ENCODE peak calls at places on chromosomes 2 and 18, in five cellular contexts. C is K562, X is cardiac muscle cell, L is esophagus squamous epithelium, S is lung. M is an unnamed sample.
A peak's percentile ranks its signal among the peaks of the same experiment; 100 is the strongest.

GRCh38 chr2:239349448-239350135 is 51.2 kb downstream of the HDAC4 start:
- DNase-seq in C (no peak), X (no peak), L (no peak), S (no peak), M (no peak)

GRCh38 chr18:62596145-62597005 is 73.5 kb downstream of the ZCCHC2 start:
- DNase-seq in C (no peak), X (peak; percentile 9), L (no peak), S (no peak), M (no peak)

GRCh38 chr2:219158586-219158985 is 2.0 kb downstream of the NHEJ1 start:
- DNase-seq in C (no peak), X (no peak), L (no peak), S (no peak), M (no peak)

GRCh38 chr18:3525870-3526420 is 76.0 kb downstream of the TGIF1 start:
- DNase-seq in C (peak; percentile 67), X (peak; percentile 36), L (no peak), S (no peak), M (no peak)

GRCh38 chr2:176997074-176997791 is 215.4 kb upstream of the HNRNPA3 start:
- DNase-seq in C (no peak), X (peak; percentile 54), L (no peak), S (no peak), M (peak; percentile 26)

GRCh38 chr2:139383532-139383931 is 603.3 kb upstream of the NXPH2 start:
- DNase-seq in C (no peak), X (no peak), L (no peak), S (no peak), M (no peak)

GRCh38 chr2:16441431-16441830 is 224.2 kb downstream of the CYRIA start:
- DNase-seq in C (no peak), X (no peak), L (no peak), S (no peak), M (no peak)

GRCh38 chr2:222939208-222939846 is 78.5 kb downstream of the ACSL3 start:
- DNase-seq in C (peak; percentile 22), X (peak; percentile 80), L (no peak), S (no peak), M (peak; percentile 70)

GRCh38 chr2:120750488-120751210 is 15.0 kb downstream of the GLI2 start:
- DNase-seq in C (no peak), X (no peak), L (no peak), S (peak; percentile 18), M (peak; percentile 20)

GRCh38 chr2:231017250-231017636 is 20.1 kb upstream of the C2orf72 start:
- DNase-seq in C (no peak), X (no peak), L (no peak), S (no peak), M (no peak)

GRCh38 chr2:128491845-128492244 is 173.2 kb upstream of the HS6ST1 start:
- DNase-seq in C (no peak), X (no peak), L (no peak), S (no peak), M (peak; percentile 1)

GRCh38 chr2:142422769-142423168 is 292.0 kb upstream of the LRP1B start:
- DNase-seq in C (no peak), X (no peak), L (no peak), S (no peak), M (no peak)

GRCh38 chr18:72700961-72701710 is 157.0 kb upstream of the CBLN2 start:
- DNase-seq in C (no peak), X (peak; percentile 7), L (no peak), S (no peak), M (no peak)

GRCh38 chr2:200026312-200026711 is 70.9 kb downstream of the MAIP1 start:
- DNase-seq in C (no peak), X (no peak), L (no peak), S (no peak), M (no peak)

GRCh38 chr18:35581555-35582309 is at the start of gene GALNT1:
- DNase-seq in C (peak; percentile 72), X (peak; percentile 24), L (no peak), S (no peak), M (no peak)

GRCh38 chr2:189143930-189144329 is 35.6 kb downstream of the COL5A2 start:
- DNase-seq in C (no peak), X (peak; percentile 82), L (no peak), S (no peak), M (no peak)

GRCh38 chr2:218217366-218218309 is 649 bp downstream of the ARPC2 start:
- DNase-seq in C (peak; percentile 39), X (peak; percentile 45), L (peak; percentile 14), S (peak; percentile 67), M (peak; percentile 59)

GRCh38 chr18:43663159-43663558 is 385.9 kb upstream of the SYT4 start:
- DNase-seq in C (no peak), X (no peak), L (no peak), S (no peak), M (no peak)
- H3K27ac ChIP-seq in C (no peak overlapping the region), X (no peak overlapping the region), L (no peak overlapping the region), S (no peak overlapping the region), M (no peak overlapping the region)

DNA sequence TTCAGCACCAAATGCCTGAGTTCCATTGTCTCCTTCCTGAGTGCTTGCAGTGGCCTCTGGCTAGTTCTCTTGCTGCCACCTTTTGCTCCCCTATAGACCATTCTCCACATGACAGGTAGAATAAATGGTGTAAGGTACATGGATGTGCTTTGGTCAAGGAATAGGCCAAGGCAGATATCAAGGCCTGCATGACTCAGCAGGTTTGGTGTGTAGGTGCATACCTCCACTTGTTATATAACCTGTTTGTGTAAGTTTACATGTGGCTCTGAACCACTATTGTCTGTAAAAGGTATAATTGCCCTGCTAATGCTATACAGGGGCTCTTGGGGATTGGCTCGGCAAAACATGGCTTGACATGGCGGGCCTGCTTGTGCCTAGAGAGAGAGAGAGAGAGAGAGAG is 143.5 kb downstream of the KLHL14 start:
- DNase-seq in C (no peak), X (no peak), L (no peak), S (no peak), M (no peak)
- TF ChIP-seq CTCF in C (no peak), X (no peak), L (no peak), S (no peak), M (no peak)

DNA sequence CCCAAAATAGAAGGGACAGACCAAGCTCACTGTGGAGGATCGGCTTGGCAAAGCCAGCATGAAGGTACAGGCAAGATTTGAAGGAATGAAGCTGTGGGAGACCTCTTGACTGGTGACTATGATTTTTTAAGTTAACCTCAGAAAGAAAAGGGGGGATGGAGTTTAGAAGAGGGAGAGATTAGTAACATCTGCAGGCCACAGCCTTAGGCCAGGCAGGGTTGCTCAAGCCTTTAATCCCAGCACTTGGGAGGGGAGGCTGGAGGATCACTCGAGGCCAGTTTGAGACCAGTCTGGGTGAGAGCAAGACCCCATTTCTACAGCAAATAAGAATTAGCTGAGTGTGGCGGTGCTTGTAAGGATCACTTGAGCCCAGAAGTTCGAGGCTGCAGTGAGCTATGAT is 46.6 kb downstream of the ZNF532 start:
- DNase-seq in C (no peak), X (no peak), L (no peak), S (no peak), M (no peak)
- H3K27ac ChIP-seq in C (no peak overlapping the region), X (peak overlapping the region; percentile 83), L (peak overlapping the region; percentile 56), S (peak overlapping the region; percentile 58), M (peak overlapping the region; percentile 67)

DNA sequence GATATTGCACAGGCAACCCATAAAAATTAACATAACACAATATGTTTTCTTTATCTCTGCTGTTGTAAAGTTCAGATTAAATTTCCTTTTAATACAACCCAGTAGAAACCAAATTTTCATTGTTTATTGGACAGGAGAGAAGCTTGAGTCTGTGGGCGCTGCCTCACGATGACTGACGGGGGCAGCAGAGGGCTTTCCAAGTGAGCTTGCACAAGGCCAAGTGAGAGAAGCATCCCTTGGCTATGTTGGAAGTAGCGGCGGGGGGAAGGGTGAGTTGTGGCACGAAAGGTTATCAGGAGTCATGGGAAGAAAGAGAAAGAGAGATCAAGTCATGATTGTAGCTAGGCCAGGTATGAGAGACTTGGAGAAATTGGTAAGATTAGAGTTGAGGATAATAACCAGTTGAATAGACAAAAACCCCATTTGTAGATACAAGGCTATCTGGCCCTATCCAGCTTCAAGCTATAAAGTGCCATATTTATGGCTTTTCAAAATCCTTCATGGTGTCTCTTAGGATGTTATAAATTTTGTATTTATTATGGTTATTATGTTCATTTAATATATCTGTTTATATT is 413.7 kb upstream of the FAM98A start:
- DNase-seq in C (no peak), X (peak; percentile 21), L (no peak), S (peak; percentile 52), M (peak; percentile 60)
- TF ChIP-seq CTCF in C (peak; percentile 38), X (peak; percentile 38), L (no peak), S (peak; percentile 30), M (peak; percentile 39)

M was measured in stomach.